ENCODE peak calls at places on chromosomes 13 and 19, in six cellular contexts. N is psoas muscle, V is OCI-LY7, P is retina, J is caudate nucleus, W is NCI-H2227 treated with DMSO at 0.1 percent for 48 hours. D is an unnamed sample.

GRCh38 chr13:64704121-64704520 is 2526.0 kb downstream of the PCDH9 start:
- DNase-seq in V (no peak), N (no peak), W (no peak), J (no peak), P (no peak), D (no peak)

GRCh38 chr19:42272989-42273406 is 3.9 kb downstream of the CIC start:
- DNase-seq in N (peak), V (no peak), J (no peak), W (no peak), P (no peak), D (no peak)

GRCh38 chr19:3369337-3370213 is 3.2 kb downstream of the NFIC start:
- DNase-seq in J (no peak), V (no peak), P (peak), N (peak), W (no peak), D (peak)

GRCh38 chr13:48220592-48221300 is 12.3 kb upstream of the ITM2B start:
- DNase-seq in W (no peak), N (no peak), V (no peak), P (no peak), J (no peak), D (no peak)

GRCh38 chr19:9797871-9798270 is 21.0 kb downstream of the FBXL12 start:
- DNase-seq in W (no peak), N (no peak), P (no peak), J (no peak), V (no peak), D (no peak)

GRCh38 chr19:2255112-2255845 is 938 bp downstream of the JSRP1 start:
- DNase-seq in N (peak), V (no peak), W (no peak), P (no peak), J (no peak), D (no peak)

GRCh38 chr13:111337206-111337605 is 16.8 kb downstream of the TEX29 start:
- DNase-seq in W (no peak), P (no peak), V (no peak), N (no peak), J (no peak), D (no peak)

GRCh38 chr19:38209671-38210457 is 14.2 kb downstream of the DPF1 start:
- DNase-seq in V (no peak), P (peak), W (peak), J (peak), N (peak), D (peak)

GRCh38 chr19:44623080-44623479 is 9.7 kb downstream of the IGSF23 start:
- DNase-seq in P (no peak), N (no peak), V (no peak), J (no peak), W (no peak), D (no peak)